ENCODE peak calls at places on chromosomes 1 and 21, in four cellular contexts. B is thoracic aorta, H is frontal cortex, T is kidney tubule cell. R is an unnamed sample.

GRCh38 chr1:155131846-155132245 is 3.8 kb upstream of the SLC50A1 start:
- DNase-seq in B (no peak), H (no peak), T (peak; percentile 70), R (no peak)

GRCh38 chr1:174217787-174218574 is 58.7 kb downstream of the RABGAP1L start:
- DNase-seq in B (no peak), H (peak; percentile 17), T (peak; percentile 38), R (no peak)

GRCh38 chr1:54317084-54317483 is 89.1 kb downstream of the SSBP3 start:
- DNase-seq in B (no peak), H (no peak), T (no peak), R (no peak)

GRCh38 chr1:215529571-215529970 is 37.5 kb upstream of the KCTD3 start:
- DNase-seq in B (no peak), H (no peak), T (no peak), R (no peak)

GRCh38 chr1:3297756-3298155 is 156.7 kb upstream of the ARHGEF16 start:
- DNase-seq in B (no peak), H (no peak), T (no peak), R (no peak)

GRCh38 chr1:30721311-30722174 is 1.8 kb downstream of the MATN1 start:
- DNase-seq in B (no peak), H (no peak), T (no peak), R (no peak)

GRCh38 chr21:35352066-35352770 is 303.1 kb upstream of the RUNX1 start:
- DNase-seq in B (no peak), H (no peak), T (peak; percentile 85), R (no peak)

GRCh38 chr1:67838180-67838912 is 5.1 kb upstream of the GNG12 start:
- DNase-seq in B (no peak), H (no peak), T (peak; percentile 41), R (no peak)

GRCh38 chr1:155116113-155116764 is 11.4 kb upstream of the EFNA1 start:
- DNase-seq in B (no peak), H (no peak), T (no peak), R (no peak)

GRCh38 chr1:88973520-88974137 is 18.8 kb downstream of the KYAT3 start:
- DNase-seq in B (no peak), H (no peak), T (peak; percentile 44), R (no peak)

GRCh38 chr1:118486213-118486612 is 301.2 kb upstream of the SPAG17 start:
- DNase-seq in B (no peak), H (no peak), T (no peak), R (no peak)

GRCh38 chr1:71770121-71770520 is 512.2 kb downstream of the NEGR1 start:
- DNase-seq in B (no peak), H (no peak), T (peak; percentile 9), R (no peak)

GRCh38 chr1:211369640-211370039 is 43.0 kb downstream of the TRAF5 start:
- DNase-seq in B (no peak), H (no peak), T (no peak), R (no peak)

GRCh38 chr1:228830185-228830953 is 95.1 kb downstream of the RHOU start:
- DNase-seq in B (no peak), H (peak; percentile 31), T (no peak), R (no peak)

GRCh38 chr1:54160351-54160750 is 7.6 kb upstream of the CDCP2 start:
- DNase-seq in B (no peak), H (no peak), T (no peak), R (no peak)

GRCh38 chr1:180206581-180206980 is 23.5 kb upstream of the LHX4 start:
- DNase-seq in B (no peak), H (no peak), T (no peak), R (no peak)

GRCh38 chr1:11944358-11944981 is 10.0 kb downstream of the PLOD1 start:
- DNase-seq in B (no peak), H (no peak), T (no peak), R (no peak)

GRCh38 chr21:31360717-31361116 is 16.7 kb upstream of the TIAM1 start:
- DNase-seq in B (no peak), H (no peak), T (no peak), R (no peak)

GRCh38 chr1:198197285-198197684 is 40.5 kb downstream of the NEK7 start:
- DNase-seq in B (no peak), H (no peak), T (no peak), R (no peak)

GRCh38 chr21:41160036-41160435 is 7.9 kb upstream of the BACE2 start:
- DNase-seq in B (no peak), H (no peak), T (peak; percentile 38), R (no peak)

GRCh38 chr1:70528591-70529333 is 117.7 kb downstream of the CTH start:
- DNase-seq in B (no peak), H (peak; percentile 29), T (peak; percentile 41), R (peak; percentile 8)

GRCh38 chr1:79052829-79053449 is 46.4 kb upstream of the ADGRL4 start:
- DNase-seq in B (no peak), H (no peak), T (no peak), R (no peak)

GRCh38 chr1:158864595-158864994 is 33.4 kb downstream of the MNDA start:
- DNase-seq in B (no peak), H (no peak), T (no peak), R (no peak)

GRCh38 chr1:41513388-41513745 is 28.9 kb upstream of the EDN2 start:
- DNase-seq in B (no peak), H (no peak), T (no peak), R (peak; percentile 76)

R was measured in 8988T.